ENCODE peak calls at places on chromosomes 1 and 21, in nine cellular contexts. Y is stimulated activated CD4-positive, alpha-beta T cell treated with anti-CD3 and anti-CD28 coated beads, Interleukin-4, amount 100 ng/mL, for 48 hours; N is left cardiac atrium; Z is left ventricle myocardium inferior; X is effector memory CD4-positive, alpha-beta T cell; T is IMR-90; K is GM20000; U is CMK; Q is D341Med. G is an unnamed sample.

GRCh38 chr1:206797534-206798383 is 25.5 kb upstream of the IL10 start:
- DNase-seq in T (no peak), Q (peak; percentile 51), Y (no peak), Z (no peak), K (no peak), X (no peak), U (no peak), N (no peak), G (peak; percentile 36)

GRCh38 chr1:154557939-154558609 is 388 bp downstream of the UBE2Q1 start:
- DNase-seq in Z (peak; percentile 66), U (peak; percentile 54), T (peak; percentile 18), Q (no peak), X (no peak), Y (peak; percentile 26), K (no peak), N (peak; percentile 70), G (peak; percentile 73)

GRCh38 chr1:169795687-169796086 is 980 bp upstream of the METTL18 start:
- DNase-seq in Z (no peak), X (no peak), K (no peak), T (no peak), Y (no peak), U (no peak), Q (no peak), N (no peak), G (peak; percentile 44)

GRCh38 chr1:202592141-202592540 is 118.1 kb downstream of the SYT2 start:
- DNase-seq in X (no peak), K (no peak), Z (no peak), U (no peak), N (no peak), Y (no peak), Q (no peak), T (no peak), G (no peak)

GRCh38 chr1:227901906-227902640 is 45.7 kb downstream of the WNT9A start:
- DNase-seq in T (peak; percentile 11), Q (no peak), K (no peak), Z (peak; percentile 4), Y (no peak), X (no peak), U (no peak), N (no peak), G (no peak)

GRCh38 chr1:116819081-116819480 is 64.9 kb downstream of the CD2 start:
- DNase-seq in U (no peak), T (no peak), Z (no peak), Y (no peak), Q (no peak), K (no peak), N (no peak), X (no peak), G (no peak)

GRCh38 chr1:26537951-26538352 is 8.4 kb downstream of the RPS6KA1 start:
- DNase-seq in K (peak; percentile 70), Q (no peak), Y (no peak), U (peak; percentile 45), Z (no peak), T (peak; percentile 45), N (no peak), X (no peak), G (peak; percentile 79)

GRCh38 chr1:117268926-117269378 is 58.2 kb upstream of the VTCN1 start:
- DNase-seq in Z (no peak), U (no peak), Y (no peak), N (no peak), T (no peak), X (no peak), Q (no peak), K (no peak), G (no peak)

GRCh38 chr1:223846668-223847007 is 891 bp upstream of the TP53BP2 start:
- DNase-seq in Q (peak; percentile 53), U (no peak), N (no peak), Z (no peak), X (no peak), K (peak; percentile 26), T (no peak), Y (no peak), G (peak; percentile 45)

GRCh38 chr21:30257773-30258172 is 25.0 kb downstream of the KRTAP24-1 start:
- DNase-seq in X (no peak), Q (peak; percentile 63), Z (no peak), T (no peak), U (no peak), Y (no peak), K (no peak), N (no peak), G (peak; percentile 41)

GRCh38 chr1:154453155-154453554 is 48.0 kb downstream of the IL6R start:
- DNase-seq in T (no peak), Z (no peak), U (no peak), N (no peak), X (no peak), Q (no peak), K (no peak), Y (no peak), G (no peak)

GRCh38 chr1:8155528-8156186 is 129.5 kb upstream of the ERRFI1 start:
- DNase-seq in K (no peak), N (no peak), X (no peak), T (peak; percentile 31), U (no peak), Y (no peak), Z (no peak), Q (no peak), G (no peak)

GRCh38 chr1:110102081-110102480 is 10.2 kb upstream of the UBL4B start:
- DNase-seq in K (peak; percentile 47), U (no peak), T (peak; percentile 26), N (no peak), Q (no peak), X (no peak), Y (no peak), Z (no peak), G (peak; percentile 75)

GRCh38 chr1:160169553-160170399 is 18.4 kb downstream of the ATP1A4 start:
- DNase-seq in K (peak; percentile 38), X (no peak), Q (no peak), N (no peak), Z (no peak), Y (peak; percentile 9), T (no peak), U (no peak), G (peak; percentile 96)

GRCh38 chr1:18100493-18101063 is 7.0 kb upstream of the IGSF21 start:
- DNase-seq in U (peak; percentile 31), Z (peak; percentile 45), Q (peak; percentile 67), Y (peak; percentile 11), N (peak; percentile 63), K (peak; percentile 75), X (no peak), T (peak; percentile 49), G (peak; percentile 68)

GRCh38 chr1:212287261-212287895 is 2.2 kb downstream of the PPP2R5A start:
- DNase-seq in N (no peak), Z (no peak), K (no peak), T (no peak), Y (no peak), Q (no peak), X (no peak), U (no peak), G (no peak)

GRCh38 chr1:32447469-32448185 is 17.2 kb upstream of the ZBTB8B start:
- DNase-seq in Y (no peak), K (no peak), X (no peak), U (no peak), Z (no peak), Q (no peak), T (peak; percentile 74), N (no peak), G (no peak)

G was measured in NB4.